ENCODE peak calls at places on chromosomes 5 and 9, in five cellular contexts. N is colonic mucosa, R is dorsolateral prefrontal cortex, W is nucleus accumbens, T is G401. U is an unnamed sample.

GRCh38 chr5:119411935-119412623 is 40.2 kb upstream of the HSD17B4 start:
- DNase-seq in N (peak; percentile 76), R (peak; percentile 50), W (peak; percentile 71), T (peak; percentile 83), U (peak; percentile 88)

GRCh38 chr9:96202971-96203780 is 98.8 kb downstream of the HSD17B3 start:
- DNase-seq in N (no peak), R (no peak), W (no peak), T (no peak), U (no peak)

GRCh38 chr5:171750316-171750788 is 35.3 kb upstream of the SMIM23 start:
- DNase-seq in N (peak; percentile 21), R (no peak), W (peak; percentile 2), T (peak; percentile 3), U (no peak)

GRCh38 chr5:124869481-124870033 is 123.1 kb upstream of the ZNF608 start:
- DNase-seq in N (no peak), R (no peak), W (no peak), T (no peak), U (no peak)

GRCh38 chr9:97704851-97705250 is 7.7 kb upstream of the XPA start:
- DNase-seq in N (no peak), R (no peak), W (no peak), T (no peak), U (no peak)

GRCh38 chr5:119312403-119312802 is 43.4 kb upstream of the TNFAIP8 start:
- DNase-seq in N (no peak), R (no peak), W (no peak), T (no peak), U (no peak)

GRCh38 chr5:78362220-78362619 is 1.8 kb downstream of the SCAMP1 start:
- DNase-seq in N (no peak), R (no peak), W (no peak), T (peak; percentile 32), U (no peak)

GRCh38 chr9:108156270-108156998 is 666.9 kb upstream of the KLF4 start:
- DNase-seq in N (peak; percentile 48), R (no peak), W (no peak), T (no peak), U (no peak)

GRCh38 chr5:128687930-128688329 is 149.9 kb upstream of the FBN2 start:
- DNase-seq in N (no peak), R (no peak), W (no peak), T (no peak), U (no peak)

GRCh38 chr9:111937781-111938426 is 41.3 kb downstream of the UGCG start:
- DNase-seq in N (peak; percentile 39), R (no peak), W (no peak), T (no peak), U (no peak)

GRCh38 chr9:113636693-113637092 is 173.2 kb downstream of the RGS3 start:
- DNase-seq in N (no peak), R (no peak), W (no peak), T (no peak), U (no peak)

GRCh38 chr5:60700347-60700815 is 415 bp upstream of the DEPDC1B start:
- DNase-seq in N (peak; percentile 42), R (no peak), W (peak; percentile 43), T (peak; percentile 71), U (peak; percentile 25)

GRCh38 chr5:140707812-140708211 is 7.6 kb downstream of the ZMAT2 start:
- DNase-seq in N (no peak), R (no peak), W (no peak), T (no peak), U (no peak)

GRCh38 chr9:111952559-111952958 is 55.9 kb downstream of the UGCG start:
- DNase-seq in N (no peak), R (no peak), W (no peak), T (no peak), U (no peak)

GRCh38 chr9:127733609-127734008 is 1.5 kb downstream of the TOR2A start:
- DNase-seq in N (no peak), R (no peak), W (no peak), T (no peak), U (no peak)